ENCODE peak calls at places on chromosomes 2 and 18, in four cellular contexts. One of them, this sample, is unnamed.
A peak's percentile ranks its signal among the peaks of the same experiment; 100 is the strongest.

GRCh38 chr2:98504386-98505109 is 59.9 kb downstream of the INPP4A start:
- DNase-seq in lung: no peak
- DNase-seq in A673: no peak
- DNase-seq in GM12878: no peak
- DNase-seq in this sample: peak; percentile 18

GRCh38 chr18:79600141-79600540 is 79.5 kb upstream of the CTDP1 start:
- DNase-seq in lung: no peak
- DNase-seq in A673: no peak
- DNase-seq in GM12878: no peak
- DNase-seq in this sample: no peak

GRCh38 chr2:165202230-165202629 is 1.6 kb downstream of the SCN3A start:
- DNase-seq in lung: no peak
- DNase-seq in A673: no peak
- DNase-seq in GM12878: no peak
- DNase-seq in this sample: no peak

GRCh38 chr2:98892871-98893270 is 43.2 kb downstream of the CRACDL start:
- DNase-seq in lung: no peak
- DNase-seq in A673: no peak
- DNase-seq in GM12878: no peak
- DNase-seq in this sample: no peak

GRCh38 chr2:237097911-237098702 is 12.4 kb downstream of the COPS8 start:
- DNase-seq in lung: no peak
- DNase-seq in A673: peak; percentile 75
- DNase-seq in GM12878: no peak
- DNase-seq in this sample: no peak

GRCh38 chr2:23199115-23199918 is 185.7 kb upstream of the KLHL29 start:
- DNase-seq in lung: no peak
- DNase-seq in A673: peak; percentile 60
- DNase-seq in GM12878: no peak
- DNase-seq in this sample: no peak

GRCh38 chr18:50644807-50645206 is 84.9 kb downstream of the MAPK4 start:
- DNase-seq in lung: no peak
- DNase-seq in A673: peak; percentile 14
- DNase-seq in GM12878: no peak
- DNase-seq in this sample: no peak

GRCh38 chr18:25177631-25178030 is 174.3 kb downstream of the ZNF521 start:
- DNase-seq in lung: no peak
- DNase-seq in A673: no peak
- DNase-seq in GM12878: no peak
- DNase-seq in this sample: no peak

GRCh38 chr2:101395545-101396351 is 8.4 kb upstream of the CREG2 start:
- DNase-seq in lung: no peak
- DNase-seq in A673: no peak
- DNase-seq in GM12878: no peak
- DNase-seq in this sample: no peak

GRCh38 chr2:6648656-6649247 is 217.0 kb downstream of the CMPK2 start:
- DNase-seq in lung: no peak
- DNase-seq in A673: no peak
- DNase-seq in GM12878: no peak
- DNase-seq in this sample: no peak

GRCh38 chr2:218975060-218975777 is 9.8 kb downstream of the FEV start:
- DNase-seq in lung: no peak
- DNase-seq in A673: no peak
- DNase-seq in GM12878: no peak
- DNase-seq in this sample: no peak

GRCh38 chr2:20185176-20186022 is 39.5 kb downstream of the SDC1 start:
- DNase-seq in lung: no peak
- DNase-seq in A673: no peak
- DNase-seq in GM12878: no peak
- DNase-seq in this sample: no peak

GRCh38 chr2:134360750-134361487 is 107.0 kb downstream of the MGAT5 start:
- DNase-seq in lung: no peak
- DNase-seq in A673: no peak
- DNase-seq in GM12878: no peak
- DNase-seq in this sample: peak; percentile 46

GRCh38 chr2:191582355-191582754 is 95.6 kb upstream of the NABP1 start:
- DNase-seq in lung: no peak
- DNase-seq in A673: no peak
- DNase-seq in GM12878: no peak
- DNase-seq in this sample: no peak

GRCh38 chr18:23888880-23889279 is 125.7 kb upstream of the TTC39C start:
- DNase-seq in lung: no peak
- DNase-seq in A673: no peak
- DNase-seq in GM12878: no peak
- DNase-seq in this sample: no peak

GRCh38 chr18:5890606-5891360 is 4.5 kb downstream of the TMEM200C start:
- DNase-seq in lung: no peak
- DNase-seq in A673: no peak
- DNase-seq in GM12878: no peak
- DNase-seq in this sample: peak; percentile 56

GRCh38 chr2:199261221-199261620 is 196.5 kb downstream of the SATB2 start:
- DNase-seq in lung: no peak
- DNase-seq in A673: peak; percentile 90
- DNase-seq in GM12878: no peak
- DNase-seq in this sample: no peak

GRCh38 chr2:25700221-25700660 is 26.9 kb upstream of the DTNB start:
- DNase-seq in lung: no peak
- DNase-seq in A673: peak; percentile 46
- DNase-seq in GM12878: no peak
- DNase-seq in this sample: peak; percentile 29

GRCh38 chr2:170276926-170277571 is 99.1 kb downstream of the MYO3B start:
- DNase-seq in lung: no peak
- DNase-seq in A673: no peak
- DNase-seq in GM12878: no peak
- DNase-seq in this sample: no peak

GRCh38 chr18:48860276-48861180 is 90.2 kb downstream of the SMAD7 start:
- DNase-seq in lung: no peak
- DNase-seq in A673: peak; percentile 88
- DNase-seq in GM12878: no peak
- DNase-seq in this sample: no peak

GRCh38 chr2:191384829-191385228 is 139.6 kb downstream of the MYO1B start:
- DNase-seq in lung: no peak
- DNase-seq in A673: no peak
- DNase-seq in GM12878: no peak
- DNase-seq in this sample: no peak

GRCh38 chr2:127526940-127527804 is 883 bp upstream of the IWS1 start:
- DNase-seq in lung: no peak
- DNase-seq in A673: no peak
- DNase-seq in GM12878: no peak
- DNase-seq in this sample: no peak

GRCh38 chr2:171531836-171532450 is 9.7 kb downstream of the CYBRD1 start:
- DNase-seq in lung: no peak
- DNase-seq in A673: no peak
- DNase-seq in GM12878: no peak
- DNase-seq in this sample: no peak

GRCh38 chr2:171529914-171530313 is 7.6 kb downstream of the CYBRD1 start:
- DNase-seq in lung: no peak
- DNase-seq in A673: peak; percentile 37
- DNase-seq in GM12878: no peak
- DNase-seq in this sample: no peak

GRCh38 chr2:171530378-171530777 is 8.1 kb downstream of the CYBRD1 start:
- DNase-seq in lung: no peak
- DNase-seq in A673: no peak
- DNase-seq in GM12878: no peak
- DNase-seq in this sample: no peak

DNA sequence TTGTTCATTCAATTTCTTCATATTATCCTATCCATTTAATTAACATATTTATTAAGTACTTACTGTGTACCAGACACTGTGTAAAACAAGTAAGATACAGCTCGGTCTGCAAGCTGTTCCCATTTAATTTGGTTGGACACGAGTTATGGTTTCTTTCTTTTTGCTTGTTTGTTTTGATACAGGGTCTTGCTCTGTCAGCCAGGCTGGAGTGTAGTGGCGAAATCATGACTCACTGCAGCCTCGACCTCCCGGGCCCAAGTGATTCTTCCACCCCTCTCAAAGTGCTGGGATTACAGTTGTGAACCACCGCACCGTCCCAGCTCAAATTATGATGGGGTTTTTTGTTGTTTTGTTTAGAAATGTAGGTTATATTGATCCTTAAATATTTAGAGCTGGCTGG is 9.0 kb downstream of the CYBRD1 start:
- DNase-seq in lung: no peak
- DNase-seq in A673: no peak
- DNase-seq in GM12878: no peak
- DNase-seq in this sample: peak; percentile 76
- H3K27ac ChIP-seq in lung: no peak overlapping the region
- H3K27ac ChIP-seq in A673: no peak overlapping the region
- H3K27ac ChIP-seq in GM12878: peak overlapping the region; percentile 57
- H3K27ac ChIP-seq in this sample: peak overlapping the region; percentile 72

GRCh38 chr2:120993661-120994060 is 258.0 kb downstream of the GLI2 start:
- DNase-seq in lung: no peak
- DNase-seq in A673: no peak
- DNase-seq in GM12878: no peak
- DNase-seq in this sample: no peak
- H3K27ac ChIP-seq in lung: no peak overlapping the region
- H3K27ac ChIP-seq in A673: no peak overlapping the region
- H3K27ac ChIP-seq in GM12878: no peak overlapping the region
- H3K27ac ChIP-seq in this sample: no peak overlapping the region

GRCh38 chr2:197146995-197147394 is 163.6 kb downstream of the ANKRD44 start:
- DNase-seq in lung: no peak
- DNase-seq in A673: no peak
- DNase-seq in GM12878: no peak
- DNase-seq in this sample: no peak
- H3K27ac ChIP-seq in lung: no peak overlapping the region
- H3K27ac ChIP-seq in A673: no peak overlapping the region
- H3K27ac ChIP-seq in GM12878: no peak overlapping the region
- H3K27ac ChIP-seq in this sample: no peak overlapping the region

DNA sequence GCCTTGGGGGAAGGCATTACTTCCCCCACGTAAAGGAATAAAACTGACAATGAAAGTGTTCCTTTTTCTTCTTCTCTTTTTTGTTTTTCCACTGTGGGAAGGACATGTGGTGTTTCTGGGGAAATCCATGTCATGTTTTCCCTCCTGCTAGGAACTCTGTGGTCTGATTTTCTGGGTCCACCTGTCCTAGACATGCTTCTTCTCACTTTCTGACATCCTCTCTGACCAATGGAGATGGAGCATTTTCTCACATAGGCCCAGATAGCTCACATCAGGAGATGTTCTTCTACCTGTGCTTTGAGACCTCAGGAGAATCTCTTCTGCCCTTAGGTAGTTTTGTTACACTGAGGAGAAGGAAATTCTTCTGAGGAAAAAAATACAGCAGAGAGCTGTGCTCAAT is 252.0 kb upstream of the SIX3 start:
- DNase-seq in lung: no peak
- DNase-seq in A673: no peak
- DNase-seq in GM12878: no peak
- DNase-seq in this sample: no peak
- H3K27ac ChIP-seq in lung: no peak overlapping the region
- H3K27ac ChIP-seq in A673: no peak overlapping the region
- H3K27ac ChIP-seq in GM12878: no peak overlapping the region
- H3K27ac ChIP-seq in this sample: no peak overlapping the region

This sample was measured in thyroid gland.